ENCODE peak calls at places on chromosome 20, in five cellular contexts. R is ovary; G is effector memory CD4-positive, alpha-beta T cell; T is heart right ventricle; L is HCT116. W is an unnamed sample.

GRCh38 chr20:38600057-38600456 is 1.6 kb upstream of the ARHGAP40 start:
- DNase-seq in R (no peak), G (no peak), T (no peak), L (no peak), W (no peak)

GRCh38 chr20:59063358-59064213 is 21.0 kb upstream of the PRELID3B start:
- DNase-seq in R (peak), G (no peak), T (peak), L (peak), W (no peak)

GRCh38 chr20:9068232-9068781 is 580 bp upstream of the PLCB4 start:
- DNase-seq in R (no peak), G (no peak), T (peak), L (no peak), W (no peak)

GRCh38 chr20:54067606-54068174 is 2.7 kb downstream of the BCAS1 start:
- DNase-seq in R (no peak), G (no peak), T (no peak), L (peak), W (no peak)

GRCh38 chr20:41249781-41250281 is 67.7 kb downstream of the ZHX3 start:
- DNase-seq in R (peak), G (no peak), T (peak), L (no peak), W (no peak)

GRCh38 chr20:62203378-62204030 is 16.6 kb downstream of the HRH3 start:
- DNase-seq in R (no peak), G (no peak), T (no peak), L (no peak), W (no peak)

GRCh38 chr20:47725248-47725973 is 59.9 kb downstream of the SULF2 start:
- DNase-seq in R (peak), G (peak), T (peak), L (peak), W (peak)

GRCh38 chr20:11379257-11380011 is 538.3 kb upstream of the BTBD3 start:
- DNase-seq in R (no peak), G (no peak), T (no peak), L (no peak), W (no peak)

GRCh38 chr20:58327211-58327610 is 17.7 kb downstream of the RAB22A start:
- DNase-seq in R (no peak), G (no peak), T (no peak), L (no peak), W (no peak)

GRCh38 chr20:47922280-47922675 is 137.0 kb upstream of the SULF2 start:
- DNase-seq in R (no peak), G (no peak), T (no peak), L (no peak), W (no peak)

GRCh38 chr20:62734336-62734735 is 25.7 kb downstream of the NTSR1 start:
- DNase-seq in R (no peak), G (no peak), T (no peak), L (no peak), W (no peak)

GRCh38 chr20:39070484-39071231 is 108.5 kb downstream of the DHX35 start:
- DNase-seq in R (no peak), G (no peak), T (no peak), L (peak), W (no peak)

GRCh38 chr20:9186396-9186795 is 117.5 kb downstream of the PLCB4 start:
- DNase-seq in R (no peak), G (no peak), T (no peak), L (no peak), W (no peak)

GRCh38 chr20:36401336-36401735 is 95.2 kb downstream of the DLGAP4 start:
- DNase-seq in R (no peak), G (no peak), T (no peak), L (no peak), W (no peak)

GRCh38 chr20:8190043-8190880 is 58.2 kb downstream of the PLCB1 start:
- DNase-seq in R (no peak), G (no peak), T (no peak), L (no peak), W (no peak)

GRCh38 chr20:63095718-63096654 is 89.2 kb upstream of the BHLHE23 start:
- DNase-seq in R (peak), G (no peak), T (no peak), L (no peak), W (no peak)

GRCh38 chr20:17816804-17817590 is 117.2 kb downstream of the BANF2 start:
- DNase-seq in R (no peak), G (no peak), T (no peak), L (no peak), W (no peak)

GRCh38 chr20:10357061-10357708 is 76.8 kb downstream of the MKKS start:
- DNase-seq in R (no peak), G (no peak), T (no peak), L (no peak), W (no peak)

GRCh38 chr20:4633780-4634179 is 87.9 kb upstream of the PRND start:
- DNase-seq in R (no peak), G (no peak), T (no peak), L (no peak), W (no peak)

GRCh38 chr20:64049060-64049886 is at the start of gene SOX18:
- DNase-seq in R (no peak), G (no peak), T (peak), L (no peak), W (no peak)

GRCh38 chr20:7770046-7770445 is 170.2 kb downstream of the HAO1 start:
- DNase-seq in R (no peak), G (no peak), T (no peak), L (no peak), W (no peak)

GRCh38 chr20:63165538-63166422 is 50.2 kb downstream of the YTHDF1 start:
- DNase-seq in R (no peak), G (no peak), T (no peak), L (no peak), W (no peak)

GRCh38 chr20:34315236-34315635 is 12.1 kb upstream of the AHCY start:
- DNase-seq in R (no peak), G (no peak), T (no peak), L (no peak), W (no peak)

GRCh38 chr20:24465730-24466129 is 3.7 kb upstream of the SYNDIG1 start:
- DNase-seq in R (no peak), G (no peak), T (peak), L (no peak), W (no peak)

GRCh38 chr20:18322551-18322950 is 34.2 kb downstream of the ZNF133 start:
- DNase-seq in R (no peak), G (no peak), T (no peak), L (no peak), W (no peak)

GRCh38 chr20:3174442-3175263 is 1.3 kb upstream of the LZTS3 start:
- DNase-seq in R (no peak), G (no peak), T (no peak), L (peak), W (no peak)

GRCh38 chr20:23530937-23531567 is 37.2 kb downstream of the CST9L start:
- DNase-seq in R (no peak), G (no peak), T (no peak), L (no peak), W (no peak)

GRCh38 chr20:49161428-49162152 is 26.5 kb downstream of the STAU1 start:
- DNase-seq in R (no peak), G (no peak), T (no peak), L (no peak), W (no peak)

GRCh38 chr20:25297141-25297905 is 49.4 kb downstream of the PYGB start:
- DNase-seq in R (no peak), G (no peak), T (no peak), L (no peak), W (no peak)

GRCh38 chr20:23121766-23122095 is 35.6 kb upstream of the CD93 start:
- DNase-seq in R (no peak), G (no peak), T (no peak), L (no peak), W (no peak)

GRCh38 chr20:25361287-25361683 is 29.4 kb downstream of the ABHD12 start:
- DNase-seq in R (no peak), G (no peak), T (no peak), L (no peak), W (no peak)

GRCh38 chr20:23180451-23180921 is 94.4 kb upstream of the CD93 start:
- DNase-seq in R (peak), G (no peak), T (peak), L (no peak), W (no peak)

GRCh38 chr20:15789083-15789482 is 784.2 kb downstream of the KIF16B start:
- DNase-seq in R (no peak), G (no peak), T (no peak), L (no peak), W (no peak)

GRCh38 chr20:63036266-63036665 is 29.5 kb upstream of the BHLHE23 start:
- DNase-seq in R (no peak), G (no peak), T (no peak), L (no peak), W (no peak)

DNA sequence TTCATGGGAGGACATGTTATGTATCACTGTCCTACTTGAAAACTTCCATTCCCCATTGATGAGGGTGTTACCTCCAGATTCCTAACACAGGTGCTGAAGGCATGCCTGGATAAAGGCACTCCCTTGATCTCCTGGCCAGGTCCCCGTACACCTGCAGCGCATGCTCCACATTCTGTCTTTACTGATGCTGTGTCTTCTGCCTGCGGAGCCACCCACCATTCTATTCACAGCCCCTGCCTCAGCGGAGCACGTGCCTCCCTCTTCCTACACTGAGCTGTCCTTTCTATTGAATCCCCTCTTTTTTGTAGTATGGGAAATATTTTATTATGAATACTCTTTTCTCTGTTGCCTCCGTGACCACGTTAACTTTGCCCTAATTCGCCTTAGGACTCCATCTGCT is 25.0 kb downstream of the PTPN1 start:
- DNase-seq in R (no peak), G (no peak), T (no peak), L (no peak), W (no peak)
- H3K27ac ChIP-seq in R (no peak), G (no peak), T (no peak), L (peak), W (no peak)

GRCh38 chr20:57156050-57156770 is 110.2 kb downstream of the BMP7 start:
- DNase-seq in R (no peak), G (no peak), T (no peak), L (no peak), W (no peak)
- H3K27ac ChIP-seq in R (no peak), G (no peak), T (peak), L (no peak), W (no peak)

DNA sequence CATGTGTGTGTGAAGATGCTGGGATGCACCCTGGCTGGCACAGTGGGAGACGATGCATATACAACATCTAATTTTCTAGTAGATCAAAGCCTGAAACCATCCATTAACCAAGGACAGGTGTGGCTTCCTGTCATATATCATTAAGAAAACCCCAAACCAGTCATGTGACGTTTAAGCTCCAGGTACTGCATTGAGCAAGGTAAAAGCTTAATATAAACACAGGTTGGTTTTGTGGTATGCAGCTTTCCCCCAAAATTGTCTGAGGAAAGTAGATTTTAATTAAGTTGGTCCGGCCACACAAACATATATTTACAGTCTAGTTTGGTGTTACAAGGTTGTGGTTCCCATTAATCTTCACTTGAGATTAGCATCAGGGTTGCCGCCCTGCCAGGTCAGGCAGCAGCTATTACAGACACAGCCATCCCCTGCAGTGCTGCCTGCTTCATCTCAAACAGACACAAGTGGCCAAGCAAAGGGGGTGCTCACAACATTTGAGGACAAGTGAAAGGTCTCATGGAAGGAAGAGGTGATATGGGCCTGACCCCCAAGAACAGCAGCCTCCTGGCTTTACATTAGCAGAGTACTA is 48.6 kb upstream of the NAA20 start:
- DNase-seq in R (no peak), G (no peak), T (no peak), L (no peak), W (no peak)
- H3K27ac ChIP-seq in R (no peak), G (no peak), T (no peak), L (no peak), W (no peak)

GRCh38 chr20:32445539-32446273 is 87.6 kb downstream of the ASXL1 start:
- DNase-seq in R (no peak), G (no peak), T (no peak), L (no peak), W (no peak)
- H3K27ac ChIP-seq in R (no peak), G (no peak), T (peak), L (no peak), W (peak)

GRCh38 chr20:50346372-50347347 is 156.0 kb downstream of the CEBPB start:
- DNase-seq in R (peak), G (no peak), T (peak), L (no peak), W (no peak)

GRCh38 chr20:50347568-50347981 is 156.9 kb downstream of the CEBPB start:
- DNase-seq in R (no peak), G (no peak), T (no peak), L (no peak), W (no peak)

GRCh38 chr20:50345712-50346371 is 155.2 kb downstream of the CEBPB start:
- DNase-seq in R (no peak), G (no peak), T (no peak), L (no peak), W (no peak)

GRCh38 chr20:50350510-50351249 is 159.5 kb upstream of the PTPN1 start:
- DNase-seq in R (no peak), G (no peak), T (no peak), L (no peak), W (no peak)

GRCh38 chr20:50348118-50348517 is 157.5 kb downstream of the CEBPB start:
- DNase-seq in R (no peak), G (no peak), T (peak), L (no peak), W (no peak)
- H3K27ac ChIP-seq in R (no peak), G (no peak), T (peak), L (no peak), W (no peak)

W was measured in naive thymus-derived CD4-positive, alpha-beta T cell.